ENCODE peak calls at places on chromosomes 16 and 17, in eight cellular contexts. M, R, N, J, D, Q, Y and G are unnamed samples. For H3K4me1, the result is how much of the 10 kb centered on the place peaks cover.

GRCh38 chr17:13584701-13585080 is 17.0 kb downstream of the HS3ST3A1 start:
- DNase-seq in M (no peak), R (no peak), N (no peak), J (no peak), D (no peak), Q (no peak), Y (no peak), G (no peak)

GRCh38 chr16:2537451-2538379 is at the start of gene PDPK1:
- DNase-seq in M (peak), R (peak), N (peak), J (peak), D (peak), Q (peak), Y (peak), G (peak)

GRCh38 chr17:56309897-56310296 is 156.6 kb downstream of the ANKFN1 start:
- DNase-seq in M (no peak), R (no peak), N (no peak), J (no peak), D (no peak), Q (no peak), Y (no peak), G (no peak)

GRCh38 chr17:63834431-63835166 is 7.1 kb upstream of the FTSJ3 start:
- DNase-seq in M (peak), R (no peak), N (no peak), J (peak), D (peak), Q (no peak), Y (no peak), G (peak)

GRCh38 chr17:59470624-59471297 is 94.6 kb upstream of the DHX40 start:
- DNase-seq in M (no peak), R (no peak), N (no peak), J (no peak), D (no peak), Q (no peak), Y (no peak), G (no peak)

GRCh38 chr16:89548344-89549006 is 12.0 kb upstream of the RPL13 start:
- DNase-seq in M (no peak), R (no peak), N (no peak), J (no peak), D (no peak), Q (no peak), Y (no peak), G (no peak)

GRCh38 chr17:64115871-64116534 is 13.9 kb downstream of the ERN1 start:
- DNase-seq in M (no peak), R (no peak), N (no peak), J (peak), D (peak), Q (no peak), Y (no peak), G (no peak)

GRCh38 chr17:50346313-50347086 is 574 bp downstream of the XYLT2 start:
- DNase-seq in M (no peak), R (peak), N (peak), J (peak), D (peak), Q (peak), Y (no peak), G (peak)

GRCh38 chr17:2266045-2266864 is 37.3 kb downstream of the SMG6 start:
- DNase-seq in M (no peak), R (no peak), N (peak), J (no peak), D (peak), Q (no peak), Y (peak), G (no peak)

GRCh38 chr16:20867585-20867984 is 32.6 kb downstream of the DCUN1D3 start:
- DNase-seq in M (no peak), R (no peak), N (no peak), J (no peak), D (no peak), Q (no peak), Y (no peak), G (no peak)

GRCh38 chr17:76182016-76182764 is 41.1 kb upstream of the FOXJ1 start:
- DNase-seq in M (peak), R (peak), N (peak), J (peak), D (peak), Q (peak), Y (peak), G (peak)

GRCh38 chr17:57649731-57650484 is 95.2 kb downstream of the CCDC182 start:
- DNase-seq in M (no peak), R (no peak), N (no peak), J (peak), D (no peak), Q (no peak), Y (no peak), G (no peak)

GRCh38 chr16:82892327-82892726 is 265.6 kb downstream of the CDH13 start:
- DNase-seq in M (no peak), R (no peak), N (no peak), J (no peak), D (no peak), Q (no peak), Y (no peak), G (no peak)

GRCh38 chr17:78999056-78999768 is 10.4 kb downstream of the CANT1 start:
- DNase-seq in M (no peak), R (peak), N (no peak), J (no peak), D (no peak), Q (no peak), Y (no peak), G (peak)

GRCh38 chr16:8493885-8494487 is 96.3 kb downstream of the TMEM114 start:
- DNase-seq in M (no peak), R (no peak), N (no peak), J (no peak), D (no peak), Q (no peak), Y (no peak), G (no peak)

GRCh38 chr17:65324977-65325376 is 187.8 kb downstream of the RGS9 start:
- DNase-seq in M (peak), R (no peak), N (no peak), J (no peak), D (no peak), Q (peak), Y (no peak), G (peak)

GRCh38 chr17:36008998-36009665 is 7.8 kb upstream of the CCL15 start:
- DNase-seq in M (no peak), R (no peak), N (no peak), J (no peak), D (no peak), Q (no peak), Y (no peak), G (no peak)

GRCh38 chr16:51497541-51498211 is 346.6 kb upstream of the SALL1 start:
- DNase-seq in M (no peak), R (no peak), N (no peak), J (no peak), D (no peak), Q (no peak), Y (no peak), G (no peak)

GRCh38 chr17:6269474-6269873 is 165.4 kb downstream of the AIPL1 start:
- DNase-seq in M (no peak), R (no peak), N (peak), J (peak), D (no peak), Q (no peak), Y (no peak), G (no peak)

GRCh38 chr17:60671482-60671881 is 6.2 kb upstream of the BCAS3 start:
- DNase-seq in M (no peak), R (no peak), N (no peak), J (no peak), D (no peak), Q (no peak), Y (no peak), G (no peak)

GRCh38 chr16:72282338-72282737 is 110.4 kb upstream of the PMFBP1 start:
- DNase-seq in M (no peak), R (no peak), N (no peak), J (no peak), D (no peak), Q (no peak), Y (no peak), G (no peak)
- TF ChIP-seq EP300 in M (no peak), R (no peak), N (no peak), J (no peak), D (no peak), Q (no peak), Y (no peak), G (no peak)

GRCh38 chr16:29306201-29306600 is 100.3 kb downstream of the NPIPB11 start:
- DNase-seq in M (no peak), R (no peak), N (no peak), J (no peak), D (no peak), Q (no peak), Y (no peak), G (no peak)
- H3K4me1 ChIP-seq in M (under half), R (under half), N (under half), J (under half), D (under half), Q (under half), Y (under half), G (under half)

DNA sequence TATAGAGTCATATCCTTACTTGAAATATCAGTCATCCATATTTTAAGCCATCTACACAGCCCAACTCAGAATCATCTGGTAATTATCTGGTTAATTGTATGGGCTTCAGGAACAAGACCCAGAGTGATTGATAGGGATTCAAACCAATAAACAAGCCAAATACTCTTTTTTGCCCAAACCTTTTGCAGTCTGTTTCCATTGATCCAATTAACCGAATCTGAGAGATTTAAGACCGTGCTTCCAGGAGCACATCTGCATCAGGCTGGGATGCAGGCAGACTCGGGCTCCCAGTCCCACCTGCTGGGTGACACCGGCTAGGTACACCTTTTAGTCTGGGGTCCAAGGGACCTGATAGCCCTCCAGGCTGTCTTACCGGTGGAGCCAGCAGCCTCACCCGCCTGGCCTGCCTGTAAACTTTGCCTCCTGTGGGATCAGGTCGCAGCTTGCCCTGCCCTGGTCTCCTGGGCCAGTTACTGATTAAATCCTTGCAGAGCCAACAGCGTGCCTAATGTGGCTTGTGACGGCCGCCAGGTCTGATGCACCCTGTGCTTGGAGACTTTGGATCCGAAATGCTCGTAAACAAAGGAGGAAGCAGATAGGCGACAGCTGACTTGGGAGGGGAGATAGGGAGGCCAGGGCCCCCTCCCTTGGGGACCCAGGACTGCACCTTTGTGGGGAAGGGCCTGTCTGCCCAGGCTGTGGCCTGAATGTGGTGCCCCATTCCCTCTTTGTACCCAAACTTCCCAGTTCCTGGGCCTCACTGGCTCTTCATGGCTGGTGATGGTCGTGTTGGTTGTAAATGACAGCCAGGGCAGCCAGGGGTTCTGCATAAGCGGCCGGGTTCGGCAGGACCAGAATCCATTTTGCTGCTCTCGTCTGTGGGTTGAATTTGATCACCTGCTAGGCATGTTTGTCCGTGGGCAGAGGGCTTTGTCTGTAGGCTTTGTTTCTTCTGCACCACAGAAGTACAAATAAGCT is 3.8 kb downstream of the CMIP start:
- DNase-seq in M (no peak), R (no peak), N (peak), J (no peak), D (peak), Q (no peak), Y (no peak), G (no peak)
- H3K4me3 ChIP-seq in M (no peak), R (peak), N (peak), J (peak), D (peak), Q (no peak), Y (peak), G (no peak)

DNA sequence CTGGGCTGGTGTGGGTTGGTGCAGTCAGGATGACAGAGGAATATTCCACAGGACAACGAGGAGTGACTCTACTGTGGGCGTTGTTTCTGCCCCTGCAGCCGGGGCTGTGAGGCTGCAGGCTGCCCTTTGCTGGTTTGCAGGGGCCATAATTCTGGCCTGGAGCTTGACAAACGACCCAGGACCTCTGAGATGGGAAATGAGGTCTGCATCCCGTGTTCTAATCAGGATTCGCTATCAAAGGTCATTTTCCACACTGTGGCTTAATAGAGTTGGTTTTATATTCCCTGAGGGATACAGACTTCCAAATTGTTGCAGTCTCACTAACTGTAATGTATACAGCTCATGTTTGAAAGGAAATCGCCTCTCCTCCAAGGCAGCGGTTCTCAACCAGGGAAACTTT is 180.9 kb downstream of the RPTOR start:
- DNase-seq in M (no peak), R (no peak), N (no peak), J (no peak), D (no peak), Q (no peak), Y (no peak), G (no peak)
- TF ChIP-seq EP300 in M (no peak), R (no peak), N (no peak), J (no peak), D (no peak), Q (no peak), Y (no peak), G (no peak)

GRCh38 chr16:85757341-85757822 is 6.5 kb upstream of the C16orf74 start:
- DNase-seq in M (no peak), R (no peak), N (no peak), J (no peak), D (no peak), Q (no peak), Y (peak), G (no peak)
- H3K4me1 ChIP-seq in M (under half), R (under half), N (under half), J (under half), D (under half), Q (under half), Y (half or more), G (under half)

DNA sequence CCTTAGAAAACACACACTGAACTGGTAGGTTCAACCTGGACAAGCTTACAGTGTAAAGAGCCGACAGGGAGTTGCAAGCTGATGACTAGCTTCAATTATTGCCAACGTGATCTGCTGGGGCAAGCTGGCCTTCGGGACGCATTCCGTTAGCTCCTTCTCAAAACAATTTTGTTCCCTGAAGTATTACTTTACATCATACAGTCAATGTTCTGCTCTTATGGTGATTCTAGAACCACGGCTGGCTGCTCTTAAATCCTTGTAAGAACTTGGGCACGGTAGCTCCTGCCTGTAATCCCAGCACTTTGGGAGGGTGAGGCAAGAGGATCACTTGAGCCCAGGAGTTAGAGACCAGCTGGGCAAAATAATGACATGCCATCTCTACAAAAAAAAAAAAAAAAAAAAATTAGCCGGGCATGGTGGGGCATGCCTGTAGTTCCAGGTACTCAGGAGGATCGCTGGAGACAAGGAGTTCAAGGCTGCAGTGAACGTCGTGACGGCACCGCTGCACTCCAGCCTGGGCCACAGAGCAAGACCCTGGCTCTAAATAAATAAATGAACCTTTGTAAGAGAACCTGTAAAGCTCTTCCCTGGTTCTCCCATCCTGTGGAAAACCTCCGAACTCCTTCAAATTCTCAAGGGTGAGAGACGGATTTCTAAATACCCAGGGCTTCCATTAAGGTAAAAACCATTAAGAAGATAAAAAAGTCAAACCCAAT is 2.0 kb downstream of the CDIP1 start:
- DNase-seq in M (no peak), R (no peak), N (no peak), J (no peak), D (no peak), Q (no peak), Y (no peak), G (no peak)
- H3K4me3 ChIP-seq in M (no peak), R (no peak), N (no peak), J (no peak), D (no peak), Q (no peak), Y (peak), G (no peak)

GRCh38 chr17:67608691-67609090 is 109.0 kb upstream of the NOL11 start:
- DNase-seq in M (no peak), R (no peak), N (no peak), J (no peak), D (no peak), Q (no peak), Y (no peak), G (no peak)

GRCh38 chr17:67606471-67606870 is 111.3 kb upstream of the NOL11 start:
- DNase-seq in M (peak), R (peak), N (peak), J (no peak), D (peak), Q (peak), Y (no peak), G (no peak)

GRCh38 chr17:67610061-67610460 is 107.7 kb upstream of the NOL11 start:
- DNase-seq in M (no peak), R (no peak), N (no peak), J (no peak), D (no peak), Q (no peak), Y (no peak), G (no peak)

GRCh38 chr17:67605259-67605912 is 112.3 kb upstream of the NOL11 start:
- DNase-seq in M (no peak), R (no peak), N (no peak), J (no peak), D (peak), Q (peak), Y (no peak), G (peak)

GRCh38 chr17:67606896-67607604 is 110.7 kb upstream of the NOL11 start:
- DNase-seq in M (no peak), R (peak), N (no peak), J (no peak), D (peak), Q (no peak), Y (no peak), G (no peak)
- TF ChIP-seq EP300 in M (no peak), R (no peak), N (no peak), J (no peak), D (no peak), Q (no peak), Y (no peak), G (no peak)

GRCh38 chr16:12764813-12765212 is 38.9 kb downstream of the CPPED1 start:
- DNase-seq in M (no peak), R (no peak), N (no peak), J (no peak), D (no peak), Q (no peak), Y (no peak), G (no peak)
- H3K4me1 ChIP-seq in M (under half), R (under half), N (under half), J (under half), D (under half), Q (under half), Y (under half), G (under half)

GRCh38 chr16:68737730-68738590 is 868 bp downstream of the CDH1 start:
- DNase-seq in M (no peak), R (no peak), N (peak), J (peak), D (peak), Q (peak), Y (no peak), G (no peak)
- H3K4me3 ChIP-seq in M (peak), R (peak), N (peak), J (peak), D (peak), Q (peak), Y (no peak), G (peak)